ENCODE peak calls at places on chromosomes 12 and 14, in seven cellular contexts. One of them, this sample, is unnamed.

GRCh38 chr12:113519464-113520191 is 48.0 kb upstream of the LHX5 start:
- DNase-seq in fibroblast of lung: no peak
- DNase-seq in left ventricle myocardium inferior: no peak
- DNase-seq in tibial artery: no peak
- DNase-seq in upper lobe of right lung: no peak
- DNase-seq in GM06990: no peak
- DNase-seq in AG10803: no peak
- DNase-seq in this sample: no peak

GRCh38 chr14:77151918-77152588 is 10.5 kb upstream of the ZDHHC22 start:
- DNase-seq in fibroblast of lung: peak
- DNase-seq in left ventricle myocardium inferior: no peak
- DNase-seq in tibial artery: no peak
- DNase-seq in upper lobe of right lung: no peak
- DNase-seq in GM06990: no peak
- DNase-seq in AG10803: peak
- DNase-seq in this sample: no peak

GRCh38 chr14:70888151-70888499 is 19.1 kb upstream of the PCNX1 start:
- DNase-seq in fibroblast of lung: no peak
- DNase-seq in left ventricle myocardium inferior: no peak
- DNase-seq in tibial artery: no peak
- DNase-seq in upper lobe of right lung: no peak
- DNase-seq in GM06990: no peak
- DNase-seq in AG10803: no peak
- DNase-seq in this sample: no peak

GRCh38 chr14:54490448-54490805 is 1.6 kb upstream of the GMFB start:
- DNase-seq in fibroblast of lung: no peak
- DNase-seq in left ventricle myocardium inferior: no peak
- DNase-seq in tibial artery: no peak
- DNase-seq in upper lobe of right lung: no peak
- DNase-seq in GM06990: no peak
- DNase-seq in AG10803: no peak
- DNase-seq in this sample: no peak

GRCh38 chr12:11813422-11813813 is 163.9 kb downstream of the ETV6 start:
- DNase-seq in fibroblast of lung: peak
- DNase-seq in left ventricle myocardium inferior: no peak
- DNase-seq in tibial artery: no peak
- DNase-seq in upper lobe of right lung: no peak
- DNase-seq in GM06990: no peak
- DNase-seq in AG10803: peak
- DNase-seq in this sample: no peak

GRCh38 chr14:65035049-65035448 is 48.4 kb downstream of the FNTB start:
- DNase-seq in fibroblast of lung: no peak
- DNase-seq in left ventricle myocardium inferior: peak
- DNase-seq in tibial artery: peak
- DNase-seq in upper lobe of right lung: peak
- DNase-seq in GM06990: no peak
- DNase-seq in AG10803: no peak
- DNase-seq in this sample: no peak

GRCh38 chr12:108313609-108314331 is 25.3 kb downstream of the CMKLR1 start:
- DNase-seq in fibroblast of lung: no peak
- DNase-seq in left ventricle myocardium inferior: no peak
- DNase-seq in tibial artery: no peak
- DNase-seq in upper lobe of right lung: peak
- DNase-seq in GM06990: no peak
- DNase-seq in AG10803: no peak
- DNase-seq in this sample: peak

GRCh38 chr12:55830601-55831406 is 1.4 kb upstream of the DNAJC14 start:
- DNase-seq in fibroblast of lung: peak
- DNase-seq in left ventricle myocardium inferior: peak
- DNase-seq in tibial artery: peak
- DNase-seq in upper lobe of right lung: peak
- DNase-seq in GM06990: peak
- DNase-seq in AG10803: peak
- DNase-seq in this sample: peak

GRCh38 chr14:58239259-58240210 is 5.1 kb upstream of the PSMA3 start:
- DNase-seq in fibroblast of lung: peak
- DNase-seq in left ventricle myocardium inferior: peak
- DNase-seq in tibial artery: peak
- DNase-seq in upper lobe of right lung: peak
- DNase-seq in GM06990: peak
- DNase-seq in AG10803: peak
- DNase-seq in this sample: peak

GRCh38 chr12:16605666-16606116 is 271 bp downstream of the LMO3 start:
- DNase-seq in fibroblast of lung: peak
- DNase-seq in left ventricle myocardium inferior: no peak
- DNase-seq in tibial artery: no peak
- DNase-seq in upper lobe of right lung: peak
- DNase-seq in GM06990: no peak
- DNase-seq in AG10803: peak
- DNase-seq in this sample: no peak

GRCh38 chr12:47750916-47751470 is 7.7 kb downstream of the RAPGEF3 start:
- DNase-seq in fibroblast of lung: no peak
- DNase-seq in left ventricle myocardium inferior: no peak
- DNase-seq in tibial artery: no peak
- DNase-seq in upper lobe of right lung: no peak
- DNase-seq in GM06990: no peak
- DNase-seq in AG10803: no peak
- DNase-seq in this sample: no peak

GRCh38 chr14:38255673-38256357 is at the start of gene CLEC14A:
- DNase-seq in fibroblast of lung: peak
- DNase-seq in left ventricle myocardium inferior: peak
- DNase-seq in tibial artery: peak
- DNase-seq in upper lobe of right lung: peak
- DNase-seq in GM06990: no peak
- DNase-seq in AG10803: peak
- DNase-seq in this sample: peak

GRCh38 chr12:56157201-56158028 is 744 bp upstream of the MYL6 start:
- DNase-seq in fibroblast of lung: peak
- DNase-seq in left ventricle myocardium inferior: peak
- DNase-seq in tibial artery: peak
- DNase-seq in upper lobe of right lung: peak
- DNase-seq in GM06990: peak
- DNase-seq in AG10803: peak
- DNase-seq in this sample: peak

GRCh38 chr14:42980419-42980818 is 1373.7 kb downstream of the LRFN5 start:
- DNase-seq in fibroblast of lung: no peak
- DNase-seq in left ventricle myocardium inferior: no peak
- DNase-seq in tibial artery: no peak
- DNase-seq in upper lobe of right lung: no peak
- DNase-seq in GM06990: no peak
- DNase-seq in AG10803: no peak
- DNase-seq in this sample: peak

GRCh38 chr12:12397184-12397583 is 40.3 kb downstream of the BORCS5 start:
- DNase-seq in fibroblast of lung: no peak
- DNase-seq in left ventricle myocardium inferior: no peak
- DNase-seq in tibial artery: no peak
- DNase-seq in upper lobe of right lung: no peak
- DNase-seq in GM06990: no peak
- DNase-seq in AG10803: no peak
- DNase-seq in this sample: no peak

GRCh38 chr14:92323916-92324818 is 1.2 kb downstream of the SLC24A4 start:
- DNase-seq in fibroblast of lung: no peak
- DNase-seq in left ventricle myocardium inferior: no peak
- DNase-seq in tibial artery: no peak
- DNase-seq in upper lobe of right lung: no peak
- DNase-seq in GM06990: peak
- DNase-seq in AG10803: no peak
- DNase-seq in this sample: no peak
- H3K4me3 ChIP-seq in fibroblast of lung: no peak
- H3K4me3 ChIP-seq in left ventricle myocardium inferior: peak
- H3K4me3 ChIP-seq in tibial artery: peak
- H3K4me3 ChIP-seq in upper lobe of right lung: peak
- H3K4me3 ChIP-seq in GM06990: no peak
- H3K4me3 ChIP-seq in AG10803: no peak
- H3K4me3 ChIP-seq in this sample: no peak

DNA sequence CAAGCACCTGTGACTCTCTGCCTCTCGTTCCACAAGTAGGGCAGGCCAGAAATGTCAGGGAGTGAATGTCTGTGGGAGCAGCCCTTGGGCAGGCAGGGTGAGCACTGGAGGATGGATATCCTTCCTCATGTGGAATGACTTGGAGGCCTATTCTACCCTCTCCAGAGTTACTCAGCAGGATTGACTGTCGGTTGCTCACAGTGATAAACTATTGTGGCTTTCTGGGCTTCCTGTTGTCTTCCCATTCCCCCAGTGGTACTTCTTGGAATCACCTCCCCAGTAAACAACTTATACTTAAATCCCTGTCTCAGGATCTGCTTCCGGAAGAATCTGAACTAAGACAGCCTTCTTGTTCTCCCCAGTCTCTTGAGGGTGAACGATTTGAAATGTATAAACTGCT is 79.6 kb upstream of the MANSC4 start:
- DNase-seq in fibroblast of lung: peak
- DNase-seq in left ventricle myocardium inferior: no peak
- DNase-seq in tibial artery: no peak
- DNase-seq in upper lobe of right lung: no peak
- DNase-seq in GM06990: no peak
- DNase-seq in AG10803: no peak
- DNase-seq in this sample: no peak
- TF ChIP-seq CTCF in fibroblast of lung: no peak
- TF ChIP-seq CTCF in left ventricle myocardium inferior: no peak
- TF ChIP-seq CTCF in tibial artery: no peak
- TF ChIP-seq CTCF in upper lobe of right lung: no peak
- TF ChIP-seq CTCF in GM06990: no peak
- TF ChIP-seq CTCF in AG10803: no peak
- TF ChIP-seq CTCF in this sample: no peak

GRCh38 chr14:22558221-22558913 is 30.7 kb downstream of the DAD1 start:
- DNase-seq in fibroblast of lung: no peak
- DNase-seq in left ventricle myocardium inferior: no peak
- DNase-seq in tibial artery: no peak
- DNase-seq in upper lobe of right lung: no peak
- DNase-seq in GM06990: no peak
- DNase-seq in AG10803: no peak
- DNase-seq in this sample: no peak
- H3K4me3 ChIP-seq in fibroblast of lung: no peak
- H3K4me3 ChIP-seq in left ventricle myocardium inferior: no peak
- H3K4me3 ChIP-seq in tibial artery: no peak
- H3K4me3 ChIP-seq in upper lobe of right lung: no peak
- H3K4me3 ChIP-seq in GM06990: no peak
- H3K4me3 ChIP-seq in AG10803: no peak
- H3K4me3 ChIP-seq in this sample: no peak

DNA sequence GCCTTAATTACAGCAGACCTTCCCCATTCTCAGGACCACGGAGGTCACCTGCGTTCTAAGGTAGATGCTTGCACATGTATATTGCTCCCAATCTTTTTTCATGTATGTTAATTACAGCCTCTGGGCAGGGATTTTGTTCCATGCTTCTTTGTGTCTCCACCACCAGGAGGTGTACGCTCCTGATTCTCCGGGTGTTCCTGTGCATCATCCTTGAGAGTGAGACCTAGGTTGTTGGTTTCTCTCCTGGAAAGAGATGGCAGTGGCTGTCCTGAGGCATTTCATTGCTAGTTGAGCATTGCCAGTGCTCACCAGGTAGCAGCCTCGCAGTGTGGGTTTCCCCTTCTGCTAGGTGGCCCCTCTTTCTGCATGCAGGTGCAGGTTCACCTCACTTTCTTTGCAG is 52.8 kb downstream of the KCNK13 start:
- DNase-seq in fibroblast of lung: no peak
- DNase-seq in left ventricle myocardium inferior: no peak
- DNase-seq in tibial artery: no peak
- DNase-seq in upper lobe of right lung: no peak
- DNase-seq in GM06990: no peak
- DNase-seq in AG10803: no peak
- DNase-seq in this sample: no peak
- TF ChIP-seq CTCF in fibroblast of lung: no peak
- TF ChIP-seq CTCF in left ventricle myocardium inferior: peak
- TF ChIP-seq CTCF in tibial artery: no peak
- TF ChIP-seq CTCF in upper lobe of right lung: no peak
- TF ChIP-seq CTCF in GM06990: no peak
- TF ChIP-seq CTCF in AG10803: no peak
- TF ChIP-seq CTCF in this sample: no peak